ENCODE peak calls at places on chromosome 1, in four cellular contexts. K is H1, V is HepG2, H is A549. Q is an unnamed sample.

GRCh38 chr1:6179564-6180175 is 451 bp downstream of the CHD5 start:
- DNase-seq in V (no peak), H (no peak), K (no peak), Q (no peak)

GRCh38 chr1:232611834-232612233 is 18.1 kb downstream of the SIPA1L2 start:
- DNase-seq in H (no peak), K (peak), V (no peak), Q (no peak)

GRCh38 chr1:233440952-233441401 is 113.5 kb downstream of the MAP3K21 start:
- DNase-seq in H (peak), K (peak), V (peak), Q (peak)

GRCh38 chr1:193519922-193520321 is 333.5 kb upstream of the B3GALT2 start:
- DNase-seq in K (no peak), V (peak), H (no peak), Q (no peak)

GRCh38 chr1:41739061-41739955 is 179.4 kb downstream of the HIVEP3 start:
- DNase-seq in K (no peak), H (no peak), V (no peak), Q (peak)

GRCh38 chr1:89780721-89781120 is 40.1 kb upstream of the LRRC8D start:
- DNase-seq in V (peak), H (peak), K (no peak), Q (peak)

GRCh38 chr1:168923521-168924136 is 182.9 kb upstream of the ATP1B1 start:
- DNase-seq in K (no peak), H (no peak), V (peak), Q (peak)

GRCh38 chr1:47235280-47235679 is 3.3 kb upstream of the TAL1 start:
- DNase-seq in V (no peak), K (peak), H (no peak), Q (peak)

GRCh38 chr1:18764362-18764761 is 95.1 kb downstream of the TAS1R2 start:
- DNase-seq in H (no peak), V (no peak), K (no peak), Q (no peak)

DNA sequence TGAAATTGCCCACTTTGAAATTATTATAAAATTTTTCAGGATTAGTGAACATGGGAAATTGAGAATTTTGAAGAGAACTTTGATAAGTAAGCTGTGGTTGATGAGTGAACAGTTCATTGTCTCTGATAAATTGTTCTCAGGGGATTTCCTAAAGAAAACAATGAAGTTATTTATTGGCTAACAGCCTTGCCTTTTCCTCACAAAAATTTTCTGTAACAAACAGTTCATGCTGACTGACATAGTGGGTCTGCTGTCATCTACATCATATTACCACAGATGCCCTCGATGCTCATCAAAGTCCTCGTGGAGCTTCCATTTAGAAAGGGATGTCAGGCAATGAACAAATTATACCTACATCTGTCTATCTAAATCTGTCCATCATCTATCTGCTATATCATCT is 113.4 kb downstream of the PTBP2 start:
- DNase-seq in K (no peak), V (no peak), H (no peak), Q (peak)
- TF ChIP-seq MAX in K (no peak), V (no peak), H (no peak), Q (no peak)

GRCh38 chr1:59414406-59415133 is 117.7 kb downstream of the FGGY start:
- DNase-seq in H (no peak), V (no peak), K (no peak), Q (no peak)
- TF ChIP-seq MAX in H (no peak), V (no peak), K (no peak), Q (no peak)

GRCh38 chr1:48572632-48573258 is 100.7 kb upstream of the SPATA6 start:
- DNase-seq in V (peak), H (peak), K (peak), Q (peak)
- TF ChIP-seq MAX in V (no peak), H (no peak), K (no peak), Q (no peak)

DNA sequence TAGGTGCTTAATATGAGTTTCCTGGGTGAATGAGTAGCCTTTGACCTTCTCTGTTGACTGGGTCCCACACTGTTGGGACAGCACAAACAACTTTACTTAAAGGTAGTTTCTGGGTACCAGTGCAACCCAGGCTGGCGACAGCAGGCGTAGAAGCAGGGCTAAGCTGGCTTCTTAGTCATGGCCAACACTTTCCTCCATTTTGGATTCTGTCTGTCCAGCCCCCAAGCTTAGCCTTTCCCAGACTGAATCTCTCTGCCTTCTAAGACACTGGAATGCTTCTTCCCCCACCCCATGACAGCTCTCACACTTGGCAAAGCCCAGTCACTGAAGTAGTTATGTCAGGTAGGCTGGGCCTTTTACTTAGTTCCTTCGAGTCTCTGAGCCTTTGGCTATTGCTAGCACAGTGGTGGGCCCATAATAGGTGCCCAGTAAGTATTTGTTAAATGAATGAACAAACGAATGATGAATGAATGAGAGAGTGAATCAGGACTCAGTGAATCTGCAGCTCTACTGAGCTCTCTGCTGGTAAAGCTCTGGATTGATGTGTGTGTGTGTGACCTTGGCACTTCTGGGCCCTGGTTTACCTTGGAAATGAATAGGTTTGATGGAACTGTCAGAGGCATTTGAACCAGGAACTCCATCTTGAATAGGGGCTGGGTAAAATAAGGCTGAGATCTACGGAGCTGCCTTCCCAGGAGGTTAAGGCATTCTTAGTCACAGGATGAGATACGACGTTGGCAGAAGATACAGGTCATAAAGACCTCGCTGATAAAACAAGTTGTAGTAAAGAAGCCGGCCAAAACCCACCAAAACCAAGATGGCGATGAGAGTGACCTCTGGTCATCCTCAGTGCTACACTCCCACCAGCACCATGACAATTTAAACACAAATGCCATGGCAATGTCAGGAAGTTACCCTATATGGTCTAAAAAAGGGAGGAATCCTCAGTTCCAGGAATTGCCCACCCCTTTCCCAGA is 37.4 kb upstream of the ID3 start:
- DNase-seq in K (no peak), V (no peak), H (no peak), Q (no peak)
- TF ChIP-seq MAX in K (no peak), V (no peak), H (no peak), Q (no peak)

DNA sequence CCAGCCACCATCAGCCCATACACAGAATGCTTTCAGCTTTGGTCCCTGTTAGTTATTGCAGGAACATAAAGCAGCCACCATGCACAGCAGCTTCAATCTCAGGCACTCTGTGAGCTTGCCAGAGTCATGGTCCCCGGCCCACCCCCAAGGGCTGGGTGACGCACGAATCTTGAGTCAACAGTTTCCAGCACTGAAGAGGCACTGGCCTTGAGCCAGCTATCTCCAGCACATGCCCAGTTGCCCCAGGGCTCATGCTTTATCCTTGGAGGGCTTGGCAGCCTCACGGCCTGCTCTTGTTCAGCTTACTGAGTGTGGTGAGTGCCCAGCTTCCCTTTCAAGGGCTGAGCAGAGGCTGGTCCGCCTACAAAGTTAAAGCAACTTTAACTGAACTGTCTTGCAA is 200.7 kb upstream of the RAB4A start:
- DNase-seq in V (no peak), H (peak), K (no peak), Q (peak)
- TF ChIP-seq MAX in V (no peak), H (peak), K (no peak), Q (no peak)

GRCh38 chr1:9338354-9339250 is 45.9 kb downstream of the SPSB1 start:
- DNase-seq in V (no peak), H (no peak), K (no peak), Q (peak)
- TF ChIP-seq MAX in V (no peak), H (no peak), K (no peak), Q (no peak)

DNA sequence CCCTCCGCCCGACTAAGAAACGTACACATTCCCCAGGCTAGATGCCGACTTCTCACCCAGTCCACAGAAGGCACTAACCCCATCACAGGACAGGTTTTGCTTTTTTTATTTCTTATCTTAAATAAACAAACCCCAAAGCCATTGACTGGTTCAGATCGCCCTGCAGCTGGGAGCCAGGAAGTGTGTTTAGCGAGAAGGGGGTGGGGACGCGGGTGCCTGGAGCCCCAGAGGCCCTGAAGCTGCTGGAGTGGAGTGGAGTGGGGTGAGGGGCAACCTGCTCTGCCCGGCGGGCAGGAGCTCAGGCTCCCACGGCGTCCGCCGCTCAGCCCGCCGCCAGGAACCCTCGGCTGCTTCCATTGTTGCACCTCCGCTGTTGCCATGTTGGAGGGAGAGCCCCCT is 724 bp downstream of the PIK3C2B start:
- DNase-seq in V (peak), K (no peak), H (peak), Q (peak)
- TF ChIP-seq MAX in V (peak), K (no peak), H (no peak), Q (no peak)

Q was measured in endothelial cell of umbilical vein.